ENCODE peak calls at places on chromosome 21, in four cellular contexts. K is astrocyte of the spinal cord, M is fibroblast of mammary gland, A is choroid plexus epithelial cell. Z is an unnamed sample.

GRCh38 chr21:30104246-30104645 is 62.4 kb downstream of the CLDN17 start:
- DNase-seq in K (no peak), M (no peak), A (no peak), Z (peak; percentile 40)

GRCh38 chr21:29805110-29805509 is 134.7 kb downstream of the GRIK1 start:
- DNase-seq in K (no peak), M (no peak), A (no peak), Z (peak; percentile 29)

GRCh38 chr21:39073717-39074116 is 109.5 kb downstream of the PSMG1 start:
- DNase-seq in K (no peak), M (no peak), A (no peak), Z (no peak)

GRCh38 chr21:16082038-16082816 is 352.4 kb downstream of the USP25 start:
- DNase-seq in K (peak; percentile 56), M (peak; percentile 55), A (peak; percentile 52), Z (peak; percentile 16)

GRCh38 chr21:43825936-43826622 is 36.7 kb downstream of the RRP1 start:
- DNase-seq in K (no peak), M (no peak), A (peak; percentile 35), Z (no peak)

GRCh38 chr21:30227633-30228404 is 11.9 kb upstream of the CLDN8 start:
- DNase-seq in K (peak; percentile 93), M (peak; percentile 100), A (peak; percentile 98), Z (peak; percentile 99)

GRCh38 chr21:43917515-43918384 is 52.7 kb downstream of the AGPAT3 start:
- DNase-seq in K (no peak), M (no peak), A (no peak), Z (peak; percentile 33)

GRCh38 chr21:35573472-35574389 is 486.6 kb downstream of the SETD4 start:
- DNase-seq in K (no peak), M (peak; percentile 53), A (no peak), Z (no peak)

GRCh38 chr21:29475329-29475728 is 176.6 kb downstream of the BACH1 start:
- DNase-seq in K (no peak), M (no peak), A (no peak), Z (no peak)

GRCh38 chr21:40466893-40467483 is 380.0 kb downstream of the DSCAM start:
- DNase-seq in K (peak; percentile 39), M (peak; percentile 0), A (peak; percentile 4), Z (peak; percentile 60)

GRCh38 chr21:17688912-17689874 is 76.5 kb upstream of the BTG3 start:
- DNase-seq in K (peak; percentile 63), M (no peak), A (peak; percentile 36), Z (peak; percentile 97)
- TF ChIP-seq CTCF in K (peak; percentile 27), M (no peak), A (peak; percentile 31), Z (peak; percentile 46)

GRCh38 chr21:37939838-37940237 is 23.6 kb upstream of the KCNJ6 start:
- DNase-seq in K (no peak), M (no peak), A (no peak), Z (no peak)

GRCh38 chr21:37939251-37939650 is 23.0 kb upstream of the KCNJ6 start:
- DNase-seq in K (no peak), M (no peak), A (no peak), Z (no peak)

GRCh38 chr21:37937668-37938067 is 21.4 kb upstream of the KCNJ6 start:
- DNase-seq in K (no peak), M (no peak), A (no peak), Z (peak; percentile 20)

GRCh38 chr21:37932936-37933335 is 16.7 kb upstream of the KCNJ6 start:
- DNase-seq in K (no peak), M (no peak), A (no peak), Z (no peak)

GRCh38 chr21:37936010-37936785 is 19.9 kb upstream of the KCNJ6 start:
- DNase-seq in K (no peak), M (no peak), A (no peak), Z (no peak)
- H3K4me3 ChIP-seq in K (no peak overlapping the region), M (no peak overlapping the region), A (no peak overlapping the region), Z (no peak overlapping the region)

DNA sequence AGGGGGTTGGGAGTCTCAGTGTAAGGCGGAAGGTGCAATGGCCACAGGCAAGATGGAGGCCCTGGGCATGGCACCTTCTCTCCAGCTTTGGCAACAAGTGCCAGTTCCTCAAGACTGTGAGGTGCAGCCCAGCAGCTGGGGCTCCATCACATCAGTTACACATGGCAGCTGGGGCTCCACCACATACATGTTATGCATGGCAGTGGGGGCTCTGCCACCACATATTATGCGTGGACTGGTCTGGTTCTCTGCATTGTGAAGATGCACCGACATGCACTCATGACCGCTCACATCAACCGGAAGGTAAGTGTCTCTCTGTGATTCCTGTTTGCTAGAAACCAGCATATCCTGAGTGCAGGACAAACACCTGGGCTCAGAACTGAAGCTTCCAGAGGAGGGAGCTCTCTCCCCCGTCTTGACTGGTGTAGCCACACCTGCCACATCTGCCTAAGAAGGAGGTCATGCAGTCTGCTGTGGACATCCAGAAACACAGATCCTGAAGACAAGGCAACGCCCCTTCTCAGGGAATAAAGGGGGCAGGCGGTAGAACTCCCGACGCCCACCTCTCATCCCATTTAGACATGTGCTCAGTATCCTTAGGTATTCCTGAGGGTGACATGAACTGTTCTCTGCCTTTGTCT is 104.1 kb upstream of the TMPRSS2 start:
- DNase-seq in K (no peak), M (peak; percentile 47), A (peak; percentile 20), Z (peak; percentile 82)
- TF ChIP-seq CTCF in K (peak; percentile 32), M (peak; percentile 23), A (peak; percentile 31), Z (peak; percentile 80)

GRCh38 chr21:32415451-32415850 is 2.9 kb downstream of the EVA1C start:
- DNase-seq in K (no peak), M (no peak), A (no peak), Z (no peak)
- H3K4me3 ChIP-seq in K (no peak overlapping the region), M (no peak overlapping the region), A (no peak overlapping the region), Z (no peak overlapping the region)

Z was measured in epithelial cell of esophagus.